ENCODE peak calls at places on chromosome 1, in four cellular contexts. Z is tibial nerve, F is breast epithelium, X is tibial artery. Q is an unnamed sample.

GRCh38 chr1:38436006-38436405 is 389.4 kb upstream of the POU3F1 start:
- DNase-seq in Z (no peak), F (no peak), X (no peak), Q (no peak)

GRCh38 chr1:40314721-40315238 is 2.3 kb downstream of the COL9A2 start:
- DNase-seq in Z (no peak), F (no peak), X (no peak), Q (no peak)

GRCh38 chr1:68197891-68198290 is 34.4 kb downstream of the WLS start:
- DNase-seq in Z (no peak), F (no peak), X (no peak), Q (no peak)

GRCh38 chr1:48371598-48371997 is 100.4 kb downstream of the SPATA6 start:
- DNase-seq in Z (no peak), F (no peak), X (no peak), Q (no peak)

GRCh38 chr1:230899845-230900251 is 31.5 kb upstream of the C1orf198 start:
- DNase-seq in Z (no peak), F (no peak), X (no peak), Q (no peak)

GRCh38 chr1:59180715-59181114 is 116.2 kb upstream of the FGGY start:
- DNase-seq in Z (no peak), F (no peak), X (no peak), Q (no peak)

GRCh38 chr1:51642739-51643142 is 25.8 kb downstream of the OSBPL9 start:
- DNase-seq in Z (no peak), F (no peak), X (no peak), Q (no peak)

GRCh38 chr1:103112535-103112934 is 4.2 kb upstream of the COL11A1 start:
- DNase-seq in Z (no peak), F (no peak), X (no peak), Q (no peak)

GRCh38 chr1:219385786-219386427 is 212.2 kb downstream of the LYPLAL1 start:
- DNase-seq in Z (no peak), F (no peak), X (peak), Q (peak)

GRCh38 chr1:202671388-202671787 is 38.9 kb downstream of the SYT2 start:
- DNase-seq in Z (no peak), F (peak), X (no peak), Q (no peak)

GRCh38 chr1:17245926-17246325 is 3.0 kb upstream of the PADI3 start:
- DNase-seq in Z (no peak), F (no peak), X (no peak), Q (peak)
- H3K27ac ChIP-seq in Z (no peak), F (no peak), X (no peak), Q (no peak)

GRCh38 chr1:113453771-113454083 is 63.4 kb downstream of the MAGI3 start:
- DNase-seq in Z (no peak), F (no peak), X (no peak), Q (no peak)

GRCh38 chr1:113456967-113457366 is 66.7 kb downstream of the MAGI3 start:
- DNase-seq in Z (no peak), F (peak), X (peak), Q (no peak)

GRCh38 chr1:113451710-113452109 is 61.4 kb downstream of the MAGI3 start:
- DNase-seq in Z (no peak), F (no peak), X (no peak), Q (no peak)

GRCh38 chr1:113455374-113455773 is 65.1 kb downstream of the MAGI3 start:
- DNase-seq in Z (no peak), F (no peak), X (no peak), Q (no peak)

GRCh38 chr1:113452921-113453770 is 62.8 kb downstream of the MAGI3 start:
- DNase-seq in Z (no peak), F (no peak), X (no peak), Q (no peak)
- H3K4me3 ChIP-seq in Z (no peak), F (no peak), X (no peak), Q (no peak)

GRCh38 chr1:5497471-5497870 is 494.8 kb downstream of the NPHP4 start:
- DNase-seq in Z (no peak), F (no peak), X (no peak), Q (no peak)

GRCh38 chr1:5501206-5501980 is 490.8 kb downstream of the NPHP4 start:
- DNase-seq in Z (no peak), F (no peak), X (no peak), Q (no peak)

GRCh38 chr1:5503556-5504363 is 488.5 kb downstream of the NPHP4 start:
- DNase-seq in Z (no peak), F (no peak), X (no peak), Q (no peak)

GRCh38 chr1:5502310-5503194 is 489.7 kb downstream of the NPHP4 start:
- DNase-seq in Z (no peak), F (peak), X (no peak), Q (no peak)

DNA sequence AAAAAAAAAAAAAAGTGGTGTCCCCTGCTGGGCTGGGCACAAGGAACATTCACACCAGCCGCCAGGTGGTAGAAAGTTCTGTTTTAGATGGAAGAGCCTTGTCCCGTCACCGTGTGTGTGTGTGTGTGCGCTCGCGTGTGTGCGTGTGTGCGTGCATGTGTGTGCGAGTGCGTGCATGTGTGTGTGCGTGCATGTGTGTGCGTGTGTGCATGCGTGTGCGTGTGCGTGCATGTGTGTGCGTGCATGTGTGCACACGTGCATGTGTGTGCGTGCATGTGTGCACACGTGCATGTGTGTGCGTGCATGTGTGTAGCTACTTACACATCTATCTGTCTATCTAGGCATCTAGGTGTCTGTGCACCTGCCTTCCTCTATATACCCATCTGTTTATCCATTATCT is 491.7 kb downstream of the NPHP4 start:
- DNase-seq in Z (no peak), F (no peak), X (no peak), Q (no peak)
- H3K27ac ChIP-seq in Z (no peak), F (no peak), X (no peak), Q (no peak)

GRCh38 chr1:161013591-161014513 is 7.1 kb downstream of the F11R start:
- DNase-seq in Z (peak), F (peak), X (peak), Q (peak)

GRCh38 chr1:161009602-161010211 is 11.2 kb downstream of the F11R start:
- DNase-seq in Z (no peak), F (no peak), X (no peak), Q (no peak)

GRCh38 chr1:161012420-161012819 is 8.5 kb downstream of the F11R start:
- DNase-seq in Z (no peak), F (no peak), X (no peak), Q (no peak)

GRCh38 chr1:161008857-161009554 is 11.9 kb downstream of the F11R start:
- DNase-seq in Z (no peak), F (no peak), X (no peak), Q (no peak)

DNA sequence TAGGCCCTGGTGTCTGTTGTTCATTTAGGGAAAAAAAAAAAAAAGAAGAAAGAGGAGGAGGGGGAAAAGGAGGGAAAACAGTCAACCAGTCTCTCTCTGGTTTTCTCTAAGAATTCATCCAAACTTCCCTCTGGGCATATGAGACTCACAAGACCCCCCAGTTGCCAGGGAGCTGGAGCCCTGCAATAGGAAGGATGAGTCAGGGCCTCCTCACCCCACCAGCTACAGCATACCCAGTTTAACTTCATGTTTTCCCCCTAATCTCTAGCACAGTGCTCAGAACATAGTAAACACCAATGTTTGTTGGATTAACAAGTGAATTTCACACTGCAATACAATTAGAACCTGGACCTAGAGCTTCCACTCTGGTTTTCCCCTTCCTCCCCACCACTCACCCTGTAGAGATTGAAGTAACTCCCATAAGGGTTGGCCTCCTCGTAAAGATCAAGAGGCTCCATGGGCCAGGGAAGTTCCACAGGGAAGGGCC is 7.8 kb downstream of the F11R start:
- DNase-seq in Z (no peak), F (no peak), X (no peak), Q (no peak)
- H3K4me3 ChIP-seq in Z (no peak), F (no peak), X (no peak), Q (peak)

GRCh38 chr1:36910886-36911540 is 123.3 kb downstream of the GRIK3 start:
- DNase-seq in Z (no peak), F (no peak), X (no peak), Q (no peak)
- H3K27ac ChIP-seq in Z (no peak), F (no peak), X (no peak), Q (no peak)